ENCODE peak calls at places on chromosomes 11 and 22, in eight cellular contexts. One of them, this sample, is unnamed.
A peak's percentile ranks its signal among the peaks of the same experiment; 100 is the strongest.

GRCh38 chr22:21972293-21972779 is 10.3 kb downstream of the TOP3B start:
- DNase-seq in H9: peak; percentile 67
- DNase-seq in lower leg skin: no peak
- DNase-seq in cardiac fibroblast: peak; percentile 46
- DNase-seq in MCF 10A: peak; percentile 27
- DNase-seq in head of caudate nucleus: peak; percentile 65
- DNase-seq in small intestine: peak; percentile 13
- DNase-seq in EL: peak; percentile 23
- DNase-seq in this sample: peak; percentile 69

GRCh38 chr11:75198278-75198948 is 42.2 kb upstream of the TPBGL start:
- DNase-seq in H9: no peak
- DNase-seq in lower leg skin: peak; percentile 71
- DNase-seq in cardiac fibroblast: no peak
- DNase-seq in MCF 10A: peak; percentile 62
- DNase-seq in head of caudate nucleus: no peak
- DNase-seq in small intestine: no peak
- DNase-seq in EL: no peak
- DNase-seq in this sample: no peak

GRCh38 chr11:70443043-70444030 is 45.0 kb downstream of the CTTN start:
- DNase-seq in H9: no peak
- DNase-seq in lower leg skin: no peak
- DNase-seq in cardiac fibroblast: no peak
- DNase-seq in MCF 10A: no peak
- DNase-seq in head of caudate nucleus: no peak
- DNase-seq in small intestine: no peak
- DNase-seq in EL: peak; percentile 10
- DNase-seq in this sample: no peak

GRCh38 chr22:28817919-28818859 is 17.8 kb upstream of the XBP1 start:
- DNase-seq in H9: no peak
- DNase-seq in lower leg skin: no peak
- DNase-seq in cardiac fibroblast: no peak
- DNase-seq in MCF 10A: no peak
- DNase-seq in head of caudate nucleus: no peak
- DNase-seq in small intestine: peak; percentile 58
- DNase-seq in EL: no peak
- DNase-seq in this sample: peak; percentile 45

GRCh38 chr11:128291835-128292234 is 295.5 kb downstream of the ETS1 start:
- DNase-seq in H9: no peak
- DNase-seq in lower leg skin: no peak
- DNase-seq in cardiac fibroblast: no peak
- DNase-seq in MCF 10A: no peak
- DNase-seq in head of caudate nucleus: no peak
- DNase-seq in small intestine: peak; percentile 72
- DNase-seq in EL: no peak
- DNase-seq in this sample: no peak

GRCh38 chr11:68584991-68585524 is 99.3 kb upstream of the GAL start:
- DNase-seq in H9: no peak
- DNase-seq in lower leg skin: no peak
- DNase-seq in cardiac fibroblast: no peak
- DNase-seq in MCF 10A: no peak
- DNase-seq in head of caudate nucleus: no peak
- DNase-seq in small intestine: no peak
- DNase-seq in EL: no peak
- DNase-seq in this sample: no peak

GRCh38 chr11:117945047-117945820 is 16.0 kb upstream of the TMPRSS13 start:
- DNase-seq in H9: no peak
- DNase-seq in lower leg skin: no peak
- DNase-seq in cardiac fibroblast: no peak
- DNase-seq in MCF 10A: no peak
- DNase-seq in head of caudate nucleus: no peak
- DNase-seq in small intestine: no peak
- DNase-seq in EL: no peak
- DNase-seq in this sample: no peak

GRCh38 chr11:74540270-74540669 is 46.7 kb upstream of the LIPT2 start:
- DNase-seq in H9: no peak
- DNase-seq in lower leg skin: no peak
- DNase-seq in cardiac fibroblast: no peak
- DNase-seq in MCF 10A: no peak
- DNase-seq in head of caudate nucleus: no peak
- DNase-seq in small intestine: no peak
- DNase-seq in EL: no peak
- DNase-seq in this sample: no peak

GRCh38 chr11:65434667-65435179 is 12.1 kb downstream of the NEAT1 start:
- DNase-seq in H9: no peak
- DNase-seq in lower leg skin: peak; percentile 60
- DNase-seq in cardiac fibroblast: peak; percentile 54
- DNase-seq in MCF 10A: peak; percentile 23
- DNase-seq in head of caudate nucleus: no peak
- DNase-seq in small intestine: no peak
- DNase-seq in EL: peak; percentile 9
- DNase-seq in this sample: no peak

GRCh38 chr22:44143117-44143495 is 37.6 kb upstream of the PARVG start:
- DNase-seq in H9: no peak
- DNase-seq in lower leg skin: no peak
- DNase-seq in cardiac fibroblast: no peak
- DNase-seq in MCF 10A: no peak
- DNase-seq in head of caudate nucleus: no peak
- DNase-seq in small intestine: no peak
- DNase-seq in EL: no peak
- DNase-seq in this sample: no peak

GRCh38 chr11:61509058-61510029 is 795 bp downstream of the LRRC10B start:
- DNase-seq in H9: peak; percentile 89
- DNase-seq in lower leg skin: no peak
- DNase-seq in cardiac fibroblast: peak; percentile 67
- DNase-seq in MCF 10A: no peak
- DNase-seq in head of caudate nucleus: peak; percentile 77
- DNase-seq in small intestine: peak; percentile 73
- DNase-seq in EL: peak; percentile 80
- DNase-seq in this sample: peak; percentile 96

GRCh38 chr11:70628881-70629844 is 230.8 kb downstream of the CTTN start:
- DNase-seq in H9: no peak
- DNase-seq in lower leg skin: peak; percentile 92
- DNase-seq in cardiac fibroblast: no peak
- DNase-seq in MCF 10A: no peak
- DNase-seq in head of caudate nucleus: peak; percentile 85
- DNase-seq in small intestine: peak; percentile 45
- DNase-seq in EL: no peak
- DNase-seq in this sample: no peak

GRCh38 chr22:19082101-19082500 is 40.1 kb downstream of the DGCR2 start:
- DNase-seq in H9: no peak
- DNase-seq in lower leg skin: no peak
- DNase-seq in cardiac fibroblast: no peak
- DNase-seq in MCF 10A: no peak
- DNase-seq in head of caudate nucleus: no peak
- DNase-seq in small intestine: no peak
- DNase-seq in EL: no peak
- DNase-seq in this sample: no peak

GRCh38 chr11:134639586-134640330 is 227.7 kb upstream of the B3GAT1 start:
- DNase-seq in H9: no peak
- DNase-seq in lower leg skin: peak; percentile 83
- DNase-seq in cardiac fibroblast: no peak
- DNase-seq in MCF 10A: peak; percentile 80
- DNase-seq in head of caudate nucleus: no peak
- DNase-seq in small intestine: peak; percentile 84
- DNase-seq in EL: no peak
- DNase-seq in this sample: no peak

GRCh38 chr11:29025001-29025400 is 916.8 kb downstream of the METTL15 start:
- DNase-seq in H9: no peak
- DNase-seq in lower leg skin: no peak
- DNase-seq in cardiac fibroblast: peak; percentile 67
- DNase-seq in MCF 10A: no peak
- DNase-seq in head of caudate nucleus: no peak
- DNase-seq in small intestine: no peak
- DNase-seq in EL: peak; percentile 60
- DNase-seq in this sample: no peak

GRCh38 chr11:69155302-69156198 is at the start of gene SMIM38:
- DNase-seq in H9: no peak
- DNase-seq in lower leg skin: no peak
- DNase-seq in cardiac fibroblast: no peak
- DNase-seq in MCF 10A: no peak
- DNase-seq in head of caudate nucleus: peak; percentile 25
- DNase-seq in small intestine: no peak
- DNase-seq in EL: no peak
- DNase-seq in this sample: no peak

GRCh38 chr11:127023991-127024390 is 23.4 kb upstream of the KIRREL3 start:
- DNase-seq in H9: no peak
- DNase-seq in lower leg skin: no peak
- DNase-seq in cardiac fibroblast: no peak
- DNase-seq in MCF 10A: no peak
- DNase-seq in head of caudate nucleus: no peak
- DNase-seq in small intestine: no peak
- DNase-seq in EL: no peak
- DNase-seq in this sample: no peak

GRCh38 chr11:41206388-41206787 is 253.1 kb downstream of the LRRC4C start:
- DNase-seq in H9: no peak
- DNase-seq in lower leg skin: no peak
- DNase-seq in cardiac fibroblast: no peak
- DNase-seq in MCF 10A: no peak
- DNase-seq in head of caudate nucleus: no peak
- DNase-seq in small intestine: no peak
- DNase-seq in EL: no peak
- DNase-seq in this sample: peak; percentile 16

GRCh38 chr22:17486313-17486712 is 77.0 kb upstream of the SLC25A18 start:
- DNase-seq in H9: no peak
- DNase-seq in lower leg skin: peak; percentile 40
- DNase-seq in cardiac fibroblast: no peak
- DNase-seq in MCF 10A: no peak
- DNase-seq in head of caudate nucleus: no peak
- DNase-seq in small intestine: no peak
- DNase-seq in EL: no peak
- DNase-seq in this sample: no peak